ENCODE peak calls at places on chromosomes 11 and 22, in four cellular contexts. E, F, Q and V are unnamed samples.
A peak's percentile ranks its signal among the peaks of the same experiment; 100 is the strongest.

GRCh38 chr11:10612217-10612862 is 43.9 kb upstream of the LYVE1 start:
- DNase-seq in E (peak; percentile 29), F (no peak), Q (no peak), V (no peak)

GRCh38 chr22:30294066-30294465 is 4.8 kb upstream of the CASTOR1 start:
- DNase-seq in F (no peak), Q (no peak), E (no peak), V (no peak)

GRCh38 chr11:2177081-2177480 is 5.5 kb upstream of the TH start:
- DNase-seq in F (no peak), E (no peak), Q (no peak), V (no peak)

GRCh38 chr11:3074912-3075589 is 17.8 kb upstream of the CARS1 start:
- DNase-seq in F (no peak), Q (no peak), E (no peak), V (no peak)

GRCh38 chr11:33724644-33725035 is 11.6 kb downstream of the CD59 start:
- DNase-seq in E (peak; percentile 49), F (no peak), Q (no peak), V (no peak)

GRCh38 chr11:13923182-13923581 is 39.3 kb upstream of the SPON1 start:
- DNase-seq in E (no peak), Q (no peak), F (no peak), V (no peak)

GRCh38 chr22:25627271-25627848 is 62.9 kb downstream of the GRK3 start:
- DNase-seq in E (peak; percentile 55), Q (no peak), F (no peak), V (no peak)

GRCh38 chr11:69645801-69646492 is 5.0 kb downstream of the CCND1 start:
- DNase-seq in F (no peak), Q (no peak), E (no peak), V (no peak)

GRCh38 chr11:94129505-94130335 is 1.1 kb downstream of the PANX1 start:
- DNase-seq in F (no peak), E (no peak), Q (no peak), V (no peak)

GRCh38 chr22:28183078-28183870 is 264.2 kb upstream of the PITPNB start:
- DNase-seq in E (no peak), Q (no peak), F (no peak), V (no peak)

GRCh38 chr11:113847580-113847979 is 27.8 kb downstream of the USP28 start:
- DNase-seq in Q (no peak), F (no peak), E (no peak), V (no peak)

GRCh38 chr22:44623771-44624510 is 78.1 kb upstream of the PRR5 start:
- DNase-seq in Q (peak; percentile 30), F (no peak), E (peak; percentile 53), V (no peak)

DNA sequence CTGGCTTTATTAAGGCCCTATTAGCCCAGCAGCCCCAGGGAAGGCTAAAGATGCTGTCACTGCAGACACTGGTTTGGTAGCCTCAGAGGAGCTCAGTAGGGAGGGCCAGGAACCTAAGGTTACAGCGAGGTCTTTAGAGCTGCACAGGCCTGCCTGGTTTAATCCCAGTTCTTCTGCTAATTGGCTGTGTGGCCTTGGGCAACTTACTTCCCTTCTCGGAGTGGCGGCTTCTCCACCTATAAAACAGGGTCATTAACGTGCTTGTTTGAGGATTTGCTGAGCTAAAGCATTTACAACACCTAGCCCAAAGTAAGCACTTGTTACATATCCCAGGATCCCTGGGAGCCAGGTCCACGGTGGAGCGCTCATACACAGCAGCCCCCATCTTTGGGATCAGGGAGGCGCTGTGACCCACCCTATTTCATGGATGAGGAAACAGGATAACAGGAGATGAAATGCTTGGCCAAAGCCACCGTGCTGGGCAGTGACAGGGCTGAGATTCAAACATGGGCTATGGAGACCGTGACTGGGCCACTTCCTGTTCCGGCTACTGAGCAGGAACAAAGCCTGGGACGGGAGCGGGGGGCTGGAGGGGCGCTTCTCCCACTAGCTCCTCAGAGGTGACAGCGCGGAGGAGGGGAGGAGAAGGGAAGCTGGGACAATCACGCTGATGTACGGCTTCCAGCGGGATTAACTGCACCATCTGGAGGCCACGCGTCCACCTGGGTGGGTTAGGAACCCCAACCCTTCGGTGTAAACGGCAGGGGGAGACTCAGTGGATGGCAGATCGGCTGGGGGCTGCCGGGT is 61.5 kb downstream of the IGLL1 start:
- DNase-seq in E (no peak), Q (no peak), F (no peak), V (no peak)
- TF ChIP-seq SPI1 in E (no peak), Q (no peak), F (no peak), V (no peak)

DNA sequence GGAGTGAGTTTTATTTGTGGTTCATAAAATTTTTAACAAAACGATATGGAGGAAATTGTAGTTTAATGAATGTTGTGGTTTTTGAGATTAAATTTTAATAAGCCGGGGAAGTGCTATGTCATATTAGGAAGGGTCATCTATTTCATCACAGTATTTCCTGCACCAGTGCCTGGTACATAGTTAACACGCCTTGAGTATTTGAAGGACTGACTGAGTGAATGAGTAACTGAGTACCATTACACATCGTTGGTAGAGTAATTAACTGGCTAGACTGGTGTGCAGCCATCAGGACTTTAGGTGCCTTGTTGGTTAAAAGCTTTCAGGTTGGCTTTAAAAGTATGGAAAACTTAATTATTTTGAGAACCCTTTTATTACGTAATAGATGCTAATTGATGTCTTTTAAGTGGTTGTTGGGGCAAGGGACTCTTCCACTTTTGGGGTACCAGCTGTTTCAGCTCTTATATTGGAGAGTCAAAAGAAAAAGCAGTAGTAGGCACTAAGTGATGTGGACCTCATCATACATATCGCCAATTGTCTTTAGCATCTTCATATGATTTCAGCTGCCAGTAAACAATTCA is 101.8 kb downstream of the DDX10 start:
- DNase-seq in F (no peak), E (no peak), Q (no peak), V (no peak)
- TF ChIP-seq SPI1 in F (no peak), E (no peak), Q (no peak), V (no peak)

GRCh38 chr11:124872280-124872679 is 7.0 kb downstream of the ROBO3 start:
- DNase-seq in Q (no peak), F (no peak), E (no peak), V (no peak)

GRCh38 chr11:124870430-124870829 is 5.2 kb downstream of the ROBO3 start:
- DNase-seq in F (no peak), Q (no peak), E (no peak), V (no peak)

GRCh38 chr11:124873980-124874379 is 8.7 kb downstream of the ROBO3 start:
- DNase-seq in F (no peak), Q (no peak), E (no peak), V (no peak)

GRCh38 chr11:124874571-124875255 is 9.5 kb downstream of the ROBO3 start:
- DNase-seq in Q (no peak), F (no peak), E (no peak), V (no peak)

DNA sequence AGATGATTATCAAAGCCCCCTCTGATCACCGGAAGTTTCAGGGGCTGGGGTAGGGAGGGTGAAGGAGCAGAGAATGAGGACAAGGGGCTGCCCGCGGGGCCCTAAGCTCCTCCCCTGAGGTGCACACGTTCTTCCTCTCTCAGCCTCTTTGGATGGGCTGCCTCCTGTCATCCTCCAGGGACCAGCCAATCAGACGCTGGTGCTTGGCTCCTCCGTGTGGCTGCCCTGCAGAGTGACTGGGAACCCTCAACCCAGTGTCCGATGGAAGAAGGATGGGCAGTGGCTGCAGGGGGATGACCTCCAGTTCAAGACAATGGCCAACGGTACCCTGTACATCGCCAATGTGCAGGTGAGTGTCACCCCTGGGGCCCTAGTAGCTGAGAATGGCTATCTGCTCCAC is 7.5 kb downstream of the ROBO3 start:
- DNase-seq in E (no peak), Q (peak; percentile 36), F (no peak), V (no peak)
- TF ChIP-seq SPI1 in E (no peak), Q (no peak), F (no peak), V (no peak)

GRCh38 chr11:65399845-65400244 is 13.4 kb downstream of the FRMD8 start:
- DNase-seq in F (no peak), E (no peak), Q (no peak), V (no peak)

GRCh38 chr11:65401803-65402248 is 15.4 kb downstream of the FRMD8 start:
- DNase-seq in E (no peak), Q (no peak), F (no peak), V (no peak)

GRCh38 chr11:65402790-65403189 is 16.4 kb downstream of the FRMD8 start:
- DNase-seq in F (no peak), E (no peak), Q (no peak), V (no peak)

GRCh38 chr11:65400295-65401072 is 14.0 kb downstream of the FRMD8 start:
- DNase-seq in Q (no peak), E (no peak), F (no peak), V (no peak)

GRCh38 chr11:65401073-65401802 is 14.8 kb downstream of the FRMD8 start:
- DNase-seq in Q (no peak), F (no peak), E (no peak), V (no peak)
- TF ChIP-seq SPI1 in Q (no peak), F (no peak), E (no peak), V (no peak)

GRCh38 chr11:44190883-44191230 is 95.4 kb downstream of the EXT2 start:
- DNase-seq in E (no peak), Q (no peak), F (no peak), V (no peak)
- TF ChIP-seq SPI1 in E (no peak), Q (no peak), F (no peak), V (no peak)

GRCh38 chr11:102364991-102365390 is 18.0 kb downstream of the BIRC2 start:
- DNase-seq in Q (no peak), E (no peak), F (no peak), V (no peak)
- TF ChIP-seq SPI1 in Q (no peak), E (no peak), F (no peak), V (no peak)

GRCh38 chr11:59197990-59198389 is 14.7 kb downstream of the MPEG1 start:
- DNase-seq in F (no peak), Q (no peak), E (no peak), V (no peak)
- TF ChIP-seq SPI1 in F (no peak), Q (no peak), E (no peak), V (no peak)

GRCh38 chr22:35894464-35894878 is 134.2 kb downstream of the RBFOX2 start:
- DNase-seq in E (no peak), Q (no peak), F (no peak), V (no peak)

GRCh38 chr22:35892192-35892591 is 136.4 kb downstream of the RBFOX2 start:
- DNase-seq in Q (no peak), E (no peak), F (no peak), V (no peak)

GRCh38 chr22:35894937-35895708 is 133.5 kb downstream of the RBFOX2 start:
- DNase-seq in Q (no peak), E (no peak), F (no peak), V (no peak)

GRCh38 chr22:35891442-35891841 is 137.2 kb downstream of the RBFOX2 start:
- DNase-seq in F (no peak), Q (no peak), E (no peak), V (no peak)

DNA sequence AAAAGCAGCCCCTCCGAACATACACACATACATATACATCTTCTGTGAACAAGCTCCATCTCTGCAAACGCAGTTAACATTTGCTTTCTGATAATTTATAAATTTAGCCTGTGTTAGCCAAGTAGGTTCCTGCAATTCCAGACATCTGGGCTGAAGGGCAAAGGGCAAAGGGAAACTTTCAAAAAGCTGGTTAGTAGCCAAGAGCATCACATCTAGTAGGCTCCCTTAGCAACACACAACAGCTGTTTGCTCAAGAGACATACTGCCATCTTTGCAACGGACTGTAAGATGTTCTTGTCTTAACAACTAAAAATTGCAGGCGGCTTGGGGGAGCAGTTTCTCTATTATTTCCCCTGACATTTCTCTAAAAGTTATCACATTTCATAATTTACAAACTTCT is 134.9 kb downstream of the RBFOX2 start:
- DNase-seq in F (no peak), Q (no peak), E (no peak), V (no peak)
- TF ChIP-seq SPI1 in F (no peak), Q (no peak), E (no peak), V (no peak)